ENCODE peak calls at places on chromosomes 1 and 21, in seven cellular contexts. U, G, A, F, O, B and T are unnamed samples.

GRCh38 chr1:179121159-179121938 is 39.5 kb downstream of the TOR3A start:
- DNase-seq in G (no peak), F (peak; percentile 29), B (peak; percentile 28), A (no peak), O (peak; percentile 35), U (no peak), T (peak; percentile 15)

GRCh38 chr1:7334475-7335035 is 436.5 kb upstream of the VAMP3 start:
- DNase-seq in U (no peak), A (no peak), G (no peak), O (peak; percentile 62), F (no peak), B (no peak), T (no peak)

GRCh38 chr1:198970919-198971318 is 332.1 kb downstream of the PTPRC start:
- DNase-seq in A (no peak), U (no peak), F (no peak), O (no peak), B (no peak), G (no peak), T (no peak)

GRCh38 chr1:114390960-114391359 is 120.0 kb downstream of the TRIM33 start:
- DNase-seq in A (no peak), U (no peak), B (no peak), O (no peak), F (no peak), G (no peak), T (no peak)

GRCh38 chr1:103108525-103109150 is 316 bp upstream of the COL11A1 start:
- DNase-seq in B (peak; percentile 86), A (no peak), G (peak; percentile 81), U (no peak), O (no peak), F (no peak), T (peak; percentile 65)

GRCh38 chr21:19607983-19608668 is 1204.5 kb upstream of the TMPRSS15 start:
- DNase-seq in U (no peak), B (no peak), A (no peak), G (no peak), F (no peak), O (no peak), T (no peak)

GRCh38 chr1:77514871-77515776 is 167.3 kb downstream of the ZZZ3 start:
- DNase-seq in B (peak; percentile 62), G (no peak), O (no peak), U (no peak), F (no peak), A (no peak), T (peak; percentile 26)

GRCh38 chr1:37567023-37567422 is 10.3 kb downstream of the DNALI1 start:
- DNase-seq in B (no peak), O (no peak), A (no peak), U (no peak), F (no peak), G (no peak), T (no peak)

GRCh38 chr1:210250665-210250997 is 18.0 kb downstream of the SERTAD4 start:
- DNase-seq in O (peak; percentile 33), B (peak; percentile 71), G (no peak), U (no peak), A (no peak), F (no peak), T (peak; percentile 31)

GRCh38 chr1:214332950-214333798 is 52.2 kb downstream of the SMYD2 start:
- DNase-seq in U (no peak), F (no peak), A (peak; percentile 55), G (no peak), B (peak; percentile 65), O (peak; percentile 57), T (peak; percentile 59)

GRCh38 chr21:16420086-16420724 is 690.4 kb downstream of the USP25 start:
- DNase-seq in U (no peak), A (no peak), G (no peak), F (no peak), B (no peak), O (no peak), T (no peak)

GRCh38 chr1:230745071-230745470 is 2.1 kb upstream of the CAPN9 start:
- DNase-seq in G (no peak), B (no peak), O (no peak), A (no peak), U (no peak), F (no peak), T (no peak)

GRCh38 chr1:154866995-154867795 is 2.9 kb downstream of the KCNN3 start:
- DNase-seq in B (no peak), G (no peak), U (no peak), F (no peak), A (no peak), O (peak; percentile 27), T (no peak)

DNA sequence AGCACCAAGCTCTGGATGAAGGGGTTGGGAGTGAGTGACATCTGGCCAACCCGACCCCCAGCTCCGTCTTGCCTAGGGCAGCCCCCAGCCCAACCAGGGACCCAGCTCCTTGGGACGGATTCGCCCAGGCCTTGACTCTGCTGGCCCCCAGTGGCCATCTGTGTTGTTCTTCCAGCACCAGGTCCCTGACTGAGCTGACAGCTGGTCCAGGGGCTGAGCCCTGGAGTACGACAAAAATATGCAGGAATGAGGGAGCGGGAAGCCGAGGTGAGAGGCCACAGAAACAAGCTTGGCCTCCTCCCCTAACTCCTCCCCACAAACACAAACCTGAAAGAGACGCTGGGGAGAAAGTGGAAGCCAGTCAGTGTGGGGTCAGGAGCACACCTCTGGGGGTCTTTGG is 55.0 kb upstream of the PAX7 start:
- DNase-seq in U (no peak), B (peak; percentile 94), O (peak; percentile 73), A (peak; percentile 41), G (peak; percentile 80), F (peak; percentile 26), T (peak; percentile 81)
- TF ChIP-seq CTCF in U (peak; percentile 59), B (peak; percentile 77), O (peak; percentile 68), A (no peak), G (peak; percentile 82), F (peak; percentile 21), T (peak; percentile 79)

DNA sequence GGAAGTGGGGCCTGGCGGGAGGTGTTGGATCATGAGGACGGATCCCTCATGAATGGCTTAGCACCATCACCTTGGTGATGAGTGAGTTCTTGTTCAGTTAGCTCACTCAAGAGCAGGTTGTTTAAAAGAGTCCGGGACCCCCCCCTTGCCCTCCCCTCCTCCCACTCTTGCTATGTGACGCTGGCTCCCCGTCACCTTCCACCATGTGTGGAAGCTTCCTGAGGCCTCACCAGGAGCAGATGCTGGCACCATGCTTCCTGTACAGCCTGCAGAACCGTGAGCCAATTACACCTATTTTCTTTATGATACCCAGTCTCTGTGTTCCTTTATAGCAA is 3.0 kb upstream of the SLC19A1 start:
- DNase-seq in B (no peak), F (no peak), U (no peak), G (no peak), O (no peak), A (no peak), T (no peak)
- TF ChIP-seq CTCF in B (no peak), F (no peak), U (no peak), G (no peak), O (no peak), A (no peak), T (no peak)

GRCh38 chr1:182196897-182197546 is 135.5 kb upstream of the ZNF648 start:
- DNase-seq in F (no peak), U (no peak), O (no peak), G (no peak), A (no peak), B (no peak), T (no peak)

GRCh38 chr1:182195733-182196132 is 134.2 kb upstream of the ZNF648 start:
- DNase-seq in U (no peak), A (no peak), O (no peak), B (no peak), F (no peak), G (no peak), T (no peak)

GRCh38 chr1:182200025-182200814 is 138.7 kb upstream of the ZNF648 start:
- DNase-seq in F (no peak), U (no peak), B (no peak), G (no peak), O (no peak), A (no peak), T (no peak)

GRCh38 chr1:182197555-182197954 is 136.0 kb upstream of the ZNF648 start:
- DNase-seq in G (no peak), B (no peak), O (peak; percentile 19), U (no peak), F (no peak), A (no peak), T (no peak)

GRCh38 chr1:182198006-182198605 is 136.6 kb upstream of the ZNF648 start:
- DNase-seq in O (no peak), G (no peak), F (no peak), B (no peak), A (no peak), U (no peak), T (no peak)
- TF ChIP-seq CTCF in O (peak; percentile 37), G (peak; percentile 43), F (no peak), B (peak; percentile 27), A (no peak), U (peak; percentile 26), T (peak; percentile 22)

GRCh38 chr1:12179638-12180121 is 12.9 kb downstream of the TNFRSF1B start:
- DNase-seq in O (no peak), U (no peak), A (no peak), B (no peak), F (no peak), G (no peak), T (no peak)
- TF ChIP-seq CTCF in O (no peak), U (no peak), A (no peak), B (no peak), F (no peak), G (no peak), T (no peak)

GRCh38 chr21:31786164-31786920 is 54.4 kb upstream of the SCAF4 start:
- DNase-seq in U (no peak), O (no peak), B (no peak), A (no peak), F (no peak), G (no peak), T (no peak)
- TF ChIP-seq CTCF in U (no peak), O (no peak), B (no peak), A (no peak), F (no peak), G (no peak), T (no peak)

DNA sequence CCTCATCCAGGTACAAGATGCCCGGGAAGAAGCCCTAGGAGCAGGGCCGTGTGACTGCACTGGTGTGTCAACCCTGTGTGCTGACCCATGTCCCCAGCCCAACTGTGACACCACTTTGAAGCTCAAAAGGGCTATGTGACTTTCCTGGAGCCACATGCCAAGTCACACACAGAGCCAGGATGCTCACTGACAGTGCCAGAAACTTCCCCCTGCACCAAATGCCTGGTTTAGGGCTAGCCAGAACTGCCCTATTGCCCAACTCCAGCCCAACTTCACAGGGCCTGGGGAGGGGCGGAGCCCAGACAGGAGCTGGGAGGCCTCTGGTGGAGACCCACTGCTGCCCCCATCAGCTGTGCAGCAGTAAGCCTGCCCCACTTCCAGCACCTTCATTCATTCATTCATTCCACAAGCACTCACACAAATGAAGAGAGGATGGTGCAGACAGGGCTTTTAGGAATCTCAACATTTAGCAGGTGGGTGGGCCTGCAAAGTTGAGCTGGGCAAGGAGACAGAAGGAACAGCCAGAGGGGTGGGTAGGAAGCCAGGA is 36.7 kb downstream of the KCNQ4 start:
- DNase-seq in O (no peak), U (no peak), F (no peak), G (no peak), B (peak; percentile 50), A (no peak), T (no peak)
- TF ChIP-seq CTCF in O (no peak), U (no peak), F (no peak), G (no peak), B (no peak), A (no peak), T (no peak)